ENCODE peak calls at places on chromosomes 1 and 21, in five cellular contexts. N, M, J, Q and U are unnamed samples.

GRCh38 chr1:168465942-168466702 is 77.7 kb downstream of the XCL2 start:
- DNase-seq in Q (peak), N (no peak), J (no peak), M (no peak), U (peak)

GRCh38 chr1:21574464-21575151 is 65.4 kb downstream of the ALPL start:
- DNase-seq in M (no peak), N (no peak), J (no peak), Q (peak), U (no peak)

GRCh38 chr1:166080965-166081870 is 85.6 kb downstream of the FAM78B start:
- DNase-seq in N (no peak), J (no peak), Q (no peak), M (no peak), U (peak)

GRCh38 chr21:42179316-42179715 is 39.6 kb upstream of the ABCG1 start:
- DNase-seq in M (no peak), J (no peak), N (no peak), Q (no peak), U (no peak)

GRCh38 chr1:185315364-185316108 is 1.5 kb downstream of the IVNS1ABP start:
- DNase-seq in J (no peak), Q (peak), N (no peak), M (peak), U (no peak)

GRCh38 chr1:6727535-6727934 is 25.9 kb upstream of the DNAJC11 start:
- DNase-seq in N (peak), J (peak), M (peak), Q (peak), U (no peak)

GRCh38 chr1:229094476-229095311 is 176.2 kb upstream of the RAB4A start:
- DNase-seq in M (no peak), J (no peak), Q (peak), N (no peak), U (peak)

GRCh38 chr1:202063093-202063492 is 52.7 kb downstream of the ELF3 start:
- DNase-seq in J (no peak), N (no peak), M (peak), Q (peak), U (no peak)

GRCh38 chr1:200905411-200906052 is 10.8 kb downstream of the INAVA start:
- DNase-seq in N (no peak), Q (peak), J (no peak), M (no peak), U (peak)

GRCh38 chr1:46152021-46152420 is 19.6 kb upstream of the PIK3R3 start:
- DNase-seq in M (no peak), J (no peak), Q (peak), N (no peak), U (peak)

GRCh38 chr1:96641292-96641691 is 80.3 kb upstream of the PTBP2 start:
- DNase-seq in Q (peak), J (no peak), M (no peak), N (no peak), U (peak)

GRCh38 chr1:71667224-71667623 is 586.4 kb upstream of the ZRANB2 start:
- DNase-seq in M (no peak), N (no peak), Q (no peak), J (no peak), U (peak)

GRCh38 chr1:237197470-237198425 is 155.8 kb downstream of the RYR2 start:
- DNase-seq in M (no peak), J (no peak), N (no peak), Q (no peak), U (no peak)

GRCh38 chr1:70044832-70045231 is 160.5 kb downstream of the LRRC40 start:
- DNase-seq in J (no peak), N (no peak), Q (peak), M (no peak), U (peak)

GRCh38 chr1:32465541-32466002 is 700 bp downstream of the ZBTB8B start:
- DNase-seq in N (no peak), M (no peak), J (no peak), Q (no peak), U (no peak)

GRCh38 chr1:21491483-21492170 is 17.6 kb upstream of the ALPL start:
- DNase-seq in J (no peak), Q (peak), N (no peak), M (no peak), U (no peak)

GRCh38 chr1:155226910-155227260 is 18.4 kb downstream of the MTX1 start:
- DNase-seq in Q (peak), N (no peak), J (no peak), M (peak), U (no peak)

GRCh38 chr1:160083968-160084770 is 2.8 kb downstream of the KCNJ9 start:
- DNase-seq in M (no peak), N (peak), J (peak), Q (peak), U (peak)

GRCh38 chr1:69649383-69649782 is 81.7 kb downstream of the LRRC7 start:
- DNase-seq in N (no peak), Q (no peak), M (no peak), J (no peak), U (no peak)

GRCh38 chr21:45018131-45019075 is 56.0 kb upstream of the ADARB1 start:
- DNase-seq in M (no peak), Q (no peak), N (no peak), J (no peak), U (no peak)

GRCh38 chr1:186002426-186002825 is 268.2 kb downstream of the HMCN1 start:
- DNase-seq in Q (peak), J (no peak), N (no peak), M (no peak), U (no peak)

GRCh38 chr1:205595861-205596260 is 36.0 kb downstream of the ELK4 start:
- DNase-seq in J (no peak), M (no peak), N (no peak), Q (no peak), U (no peak)

GRCh38 chr1:227759345-227760300 is 24.4 kb downstream of the SNAP47 start:
- DNase-seq in N (no peak), M (no peak), J (no peak), Q (peak), U (peak)

GRCh38 chr1:96072021-96072420 is 649.6 kb upstream of the PTBP2 start:
- DNase-seq in M (no peak), J (no peak), Q (no peak), N (no peak), U (peak)

GRCh38 chr1:247885011-247885410 is 10.4 kb upstream of the OR2W3 start:
- DNase-seq in N (no peak), J (no peak), M (no peak), Q (no peak), U (no peak)

GRCh38 chr1:202237052-202237451 is 43.5 kb downstream of the LGR6 start:
- DNase-seq in Q (peak), N (no peak), J (peak), M (peak), U (no peak)

GRCh38 chr1:230231739-230232075 is 164.7 kb downstream of the GALNT2 start:
- DNase-seq in N (peak), M (no peak), J (no peak), Q (peak), U (peak)

GRCh38 chr1:24321150-24321549 is 2.0 kb downstream of the GRHL3 start:
- DNase-seq in N (no peak), Q (no peak), J (no peak), M (peak), U (no peak)

GRCh38 chr1:111882537-111882936 is 106.9 kb downstream of the KCND3 start:
- DNase-seq in Q (no peak), J (no peak), N (no peak), M (no peak), U (no peak)

GRCh38 chr1:48718116-48718630 is 58.5 kb downstream of the BEND5 start:
- DNase-seq in N (no peak), Q (no peak), M (no peak), J (no peak), U (no peak)

GRCh38 chr21:33041981-33042380 is 16.2 kb downstream of the OLIG2 start:
- DNase-seq in Q (no peak), M (no peak), J (no peak), N (no peak), U (peak)

GRCh38 chr1:6488602-6489382 is 2.7 kb downstream of the PLEKHG5 start:
- DNase-seq in N (no peak), J (no peak), M (peak), Q (no peak), U (no peak)

GRCh38 chr1:110112656-110113055 is 413 bp downstream of the UBL4B start:
- DNase-seq in J (no peak), Q (no peak), N (no peak), M (no peak), U (no peak)

GRCh38 chr1:172717722-172718455 is 59.0 kb downstream of the FASLG start:
- DNase-seq in J (no peak), Q (no peak), N (no peak), M (no peak), U (peak)

GRCh38 chr21:42532466-42533181 is 19.0 kb downstream of the SLC37A1 start:
- DNase-seq in J (no peak), Q (no peak), N (peak), M (no peak), U (no peak)